ENCODE peak calls at places on chromosome 10, in five cellular contexts. U is aorta, R is IMR-90, E is fibroblast of lung, S is transverse colon. B is an unnamed sample. For H3K9me3, the result is how much of the 10 kb centered on the place peaks cover.

GRCh38 chr10:122498521-122498920 is 37.2 kb downstream of the HTRA1 start:
- DNase-seq in U (no peak), E (no peak), R (no peak), S (no peak), B (no peak)

GRCh38 chr10:60809157-60809556 is 30.9 kb downstream of the CDK1 start:
- DNase-seq in R (peak), U (no peak), S (no peak), E (no peak), B (no peak)

GRCh38 chr10:33136781-33137180 is 178.8 kb upstream of the ITGB1 start:
- DNase-seq in S (no peak), E (peak), R (peak), U (no peak), B (no peak)

GRCh38 chr10:118835682-118836326 is 81.0 kb upstream of the CACUL1 start:
- DNase-seq in E (peak), R (no peak), U (no peak), S (peak), B (no peak)

GRCh38 chr10:103445767-103446567 is 6.2 kb downstream of the CALHM2 start:
- DNase-seq in U (peak), E (peak), S (peak), R (peak), B (no peak)

GRCh38 chr10:17385066-17385465 is 69.3 kb downstream of the ST8SIA6 start:
- DNase-seq in U (no peak), S (no peak), E (no peak), R (no peak), B (no peak)

GRCh38 chr10:131820626-131821025 is 80.2 kb upstream of the PPP2R2D start:
- DNase-seq in U (peak), R (no peak), E (no peak), S (no peak), B (no peak)

GRCh38 chr10:96720422-96721206 is at the start of gene PIK3AP1:
- DNase-seq in U (peak), S (peak), R (no peak), E (no peak), B (peak)

GRCh38 chr10:11358046-11358445 is 253.4 kb downstream of the USP6NL start:
- DNase-seq in E (no peak), R (no peak), U (no peak), S (no peak), B (no peak)

GRCh38 chr10:100970076-100970913 is 991 bp downstream of the SEMA4G start:
- DNase-seq in E (no peak), S (peak), U (peak), R (no peak), B (peak)

GRCh38 chr10:10745281-10745680 is 272.4 kb upstream of the CELF2 start:
- DNase-seq in E (no peak), R (no peak), S (no peak), U (no peak), B (no peak)

GRCh38 chr10:78350286-78350685 is 316.6 kb downstream of the RPS24 start:
- DNase-seq in S (no peak), R (no peak), U (no peak), E (no peak), B (no peak)

GRCh38 chr10:558331-558730 is 131.1 kb downstream of the DIP2C start:
- DNase-seq in S (no peak), R (no peak), U (no peak), E (no peak), B (no peak)

GRCh38 chr10:103739039-103739764 is 116.2 kb downstream of the SH3PXD2A start:
- DNase-seq in S (peak), E (peak), U (no peak), R (peak), B (no peak)

GRCh38 chr10:95391570-95392249 is 100.9 kb upstream of the PDLIM1 start:
- DNase-seq in S (no peak), E (peak), R (peak), U (no peak), B (no peak)

DNA sequence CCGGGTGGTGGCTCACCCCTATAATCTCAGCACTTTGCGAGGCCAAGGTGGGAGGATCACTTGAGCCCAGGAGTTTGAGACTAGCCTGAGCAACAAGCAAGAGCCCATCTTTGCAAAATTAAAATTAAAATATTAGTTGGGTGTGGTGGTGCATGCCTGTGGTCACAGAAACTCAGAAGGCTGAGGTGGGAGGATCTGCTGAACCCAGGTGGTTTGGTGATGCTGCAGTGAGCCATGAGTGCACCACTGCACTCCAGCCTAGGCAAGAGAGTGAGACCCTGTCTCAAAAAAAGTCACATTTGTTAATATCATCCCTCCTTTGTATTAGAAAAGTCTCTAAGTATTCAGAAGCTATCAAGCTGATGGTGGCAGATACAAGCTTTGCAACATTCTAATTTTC is 317.5 kb downstream of the ANKRD30A start:
- DNase-seq in E (no peak), U (no peak), R (no peak), S (no peak), B (no peak)
- H3K9me3 ChIP-seq in E (under half), U (under half), R (under half), S (under half), B (under half)

GRCh38 chr10:4656576-4657194 is 169.3 kb upstream of the AKR1E2 start:
- DNase-seq in S (peak), E (peak), U (no peak), R (peak), B (peak)
- H3K9me3 ChIP-seq in S (under half), E (under half), U (under half), R (under half), B (under half)

DNA sequence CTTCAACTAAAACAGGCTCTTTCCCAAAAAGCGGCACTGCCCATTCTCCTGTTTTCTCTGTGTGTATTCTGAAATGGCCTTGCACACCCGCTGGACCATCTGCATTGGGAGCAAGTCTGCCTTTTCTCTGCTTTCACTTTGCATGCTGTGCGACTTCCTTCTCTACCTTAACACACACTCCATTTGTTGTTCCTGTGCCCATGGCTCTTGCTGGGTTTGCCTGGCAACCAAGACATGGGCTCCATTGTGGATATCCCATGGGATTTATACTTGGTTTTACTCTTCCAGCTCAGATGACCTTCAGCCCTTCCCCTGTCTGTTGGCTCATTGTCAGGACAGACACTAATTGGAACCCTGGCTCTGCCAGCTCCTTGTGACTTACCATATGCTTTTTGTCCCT is 465.3 kb downstream of the REEP3 start:
- DNase-seq in S (no peak), U (no peak), R (no peak), E (no peak), B (no peak)
- H3K9me3 ChIP-seq in S (under half), U (under half), R (under half), E (under half), B (under half)

GRCh38 chr10:52583341-52583740 is 189.2 kb downstream of the MBL2 start:
- DNase-seq in S (no peak), R (no peak), E (no peak), U (no peak), B (no peak)
- H3K9me3 ChIP-seq in S (under half), R (under half), E (under half), U (under half), B (under half)

GRCh38 chr10:109207361-109207760 is 716.0 kb downstream of the XPNPEP1 start:
- DNase-seq in R (no peak), E (peak), U (no peak), S (no peak), B (no peak)
- H3K9me3 ChIP-seq in R (under half), E (under half), U (under half), S (under half), B (under half)

GRCh38 chr10:42646692-42647640 is 8.6 kb upstream of the ZNF33B start:
- DNase-seq in S (no peak), U (no peak), R (no peak), E (no peak), B (no peak)
- H3K9me3 ChIP-seq in S (under half), U (under half), R (under half), E (under half), B (under half)

B was measured in T-helper 17 cell.